ENCODE peak calls at places on chromosomes 2 and 18, in ten cellular contexts. P, B, G, Z, D, R, V, U, X and H are unnamed samples.

GRCh38 chr2:10544252-10544651 is 96.1 kb upstream of the ODC1 start:
- DNase-seq in V (no peak), Z (no peak), G (no peak), B (no peak), X (no peak), D (no peak), P (no peak), U (no peak), R (no peak), H (no peak)

GRCh38 chr2:208466133-208466919 is 59.7 kb downstream of the PTH2R start:
- DNase-seq in R (no peak), V (peak; percentile 39), B (peak; percentile 68), X (no peak), U (peak; percentile 63), D (no peak), P (no peak), G (peak; percentile 30), Z (peak; percentile 0), H (peak; percentile 22)

GRCh38 chr2:168912466-168913170 is 11.5 kb downstream of the G6PC2 start:
- DNase-seq in P (no peak), X (peak; percentile 64), B (peak; percentile 58), G (no peak), V (no peak), Z (peak; percentile 4), U (no peak), D (no peak), R (no peak), H (no peak)

GRCh38 chr18:77087391-77088141 is 45.0 kb downstream of the MBP start:
- DNase-seq in X (peak; percentile 84), D (no peak), B (no peak), U (peak; percentile 37), G (peak; percentile 61), Z (no peak), R (peak; percentile 55), V (peak; percentile 59), P (no peak), H (no peak)

GRCh38 chr2:240199133-240199870 is 58.8 kb upstream of the OTOS start:
- DNase-seq in X (peak; percentile 56), D (no peak), G (no peak), P (no peak), V (no peak), R (no peak), U (no peak), B (no peak), Z (no peak), H (no peak)

GRCh38 chr2:189261431-189261841 is 81.9 kb upstream of the COL5A2 start:
- DNase-seq in V (no peak), U (no peak), Z (peak; percentile 93), R (no peak), B (no peak), D (no peak), G (no peak), P (no peak), X (no peak), H (no peak)

GRCh38 chr2:177889812-177890460 is 182.6 kb downstream of the PDE11A start:
- DNase-seq in G (no peak), X (no peak), V (no peak), P (no peak), B (no peak), Z (no peak), U (no peak), R (no peak), D (no peak), H (no peak)

GRCh38 chr2:235265348-235265965 is 228.4 kb upstream of the AGAP1 start:
- DNase-seq in Z (no peak), R (no peak), V (no peak), U (no peak), D (no peak), X (no peak), B (peak; percentile 74), G (no peak), P (no peak), H (no peak)

GRCh38 chr18:30175621-30176225 is 866.8 kb downstream of the DSC3 start:
- DNase-seq in D (no peak), V (no peak), G (no peak), Z (no peak), R (no peak), P (no peak), U (no peak), X (no peak), B (no peak), H (no peak)

GRCh38 chr2:213119061-213119809 is 32.2 kb downstream of the IKZF2 start:
- DNase-seq in X (no peak), D (peak; percentile 25), U (no peak), Z (peak; percentile 90), B (no peak), R (no peak), G (no peak), P (no peak), V (no peak), H (no peak)

GRCh38 chr2:237955640-237956401 is 11.0 kb upstream of the UBE2F start:
- DNase-seq in U (no peak), D (no peak), P (no peak), X (no peak), G (no peak), Z (no peak), B (no peak), V (no peak), R (no peak), H (no peak)

GRCh38 chr2:105881286-105882136 is 136.8 kb downstream of the NCK2 start:
- DNase-seq in Z (no peak), V (no peak), D (no peak), R (no peak), X (no peak), P (no peak), B (no peak), G (no peak), U (no peak), H (no peak)
- H3K9me3 ChIP-seq in Z (peaks cover 2% of the 10 kb centered on the region), V (no peaks in the 10 kb centered on the region), D (peaks cover 2% of the 10 kb centered on the region), R (no peaks in the 10 kb centered on the region), X (no peaks in the 10 kb centered on the region), P (no peaks in the 10 kb centered on the region), B (no peaks in the 10 kb centered on the region), G (no peaks in the 10 kb centered on the region), U (peaks cover 59% of the 10 kb centered on the region), H (no peaks in the 10 kb centered on the region)

DNA sequence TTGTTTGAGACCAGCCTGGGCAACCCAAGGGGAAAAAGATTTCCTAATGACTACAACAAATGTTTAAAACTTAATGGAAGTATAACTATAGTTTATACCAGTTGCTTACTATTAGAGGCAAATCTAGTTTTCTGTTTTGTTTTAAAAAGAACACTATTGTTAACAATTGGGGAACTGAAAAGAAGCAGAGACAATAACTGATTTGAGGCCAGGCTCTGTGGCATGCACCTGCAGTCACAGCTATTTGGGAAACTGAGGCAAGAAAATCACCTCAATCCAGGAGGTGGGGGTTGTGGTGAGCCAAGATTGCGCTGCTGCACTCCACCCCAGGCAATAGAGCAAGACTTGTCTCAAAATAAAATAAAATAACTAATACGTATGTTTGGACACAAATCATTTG is 28.2 kb upstream of the USP34 start:
- DNase-seq in V (no peak), D (no peak), R (no peak), B (no peak), U (no peak), Z (no peak), G (no peak), P (no peak), X (no peak), H (no peak)
- H3K4me1 ChIP-seq in V (no peaks in the 10 kb centered on the region), D (no peaks in the 10 kb centered on the region), R (no peaks in the 10 kb centered on the region), B (no peaks in the 10 kb centered on the region), U (no peaks in the 10 kb centered on the region), Z (peaks cover 4% of the 10 kb centered on the region), G (no peaks in the 10 kb centered on the region), P (no peaks in the 10 kb centered on the region), X (no peaks in the 10 kb centered on the region), H (peaks cover 2% of the 10 kb centered on the region)

DNA sequence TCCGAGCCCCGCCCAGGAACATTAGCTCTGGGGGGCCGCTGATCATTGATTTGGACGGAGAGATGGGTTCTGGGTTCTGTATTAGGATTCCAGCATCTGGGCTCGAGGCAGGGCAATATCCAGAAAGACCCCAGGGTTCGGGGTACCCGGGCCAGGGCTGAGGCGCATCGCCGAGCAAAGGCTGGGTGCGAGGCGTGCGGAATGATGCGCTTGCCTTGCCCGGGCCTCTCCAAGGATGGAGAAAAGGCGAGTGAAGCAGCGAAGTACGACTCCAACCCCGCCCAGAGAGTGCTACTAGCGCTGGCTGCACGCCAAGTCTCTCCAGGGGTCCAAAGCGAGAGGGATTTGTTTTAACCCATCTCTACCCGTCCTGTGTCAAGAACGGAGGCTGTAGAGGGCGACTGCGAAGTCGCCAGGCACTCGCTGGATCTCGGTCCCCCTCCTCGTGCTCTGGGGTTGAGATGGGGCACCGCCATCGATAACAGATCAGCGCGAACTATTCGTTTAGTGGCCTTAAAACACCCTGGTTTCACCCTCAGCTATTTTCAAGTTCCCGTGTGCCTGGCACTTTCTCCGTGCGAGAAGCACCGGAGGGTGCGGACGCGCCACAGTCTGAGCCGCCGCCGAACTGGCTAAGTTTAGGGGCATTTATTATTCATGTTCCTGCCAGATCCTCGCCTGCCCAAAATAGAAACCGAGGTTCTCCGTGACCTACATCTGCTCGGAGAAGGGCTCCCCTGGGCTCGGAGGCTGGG is 1.9 kb downstream of the ADCYAP1 start:
- DNase-seq in G (no peak), R (no peak), D (no peak), V (no peak), P (no peak), X (no peak), U (no peak), Z (no peak), B (peak; percentile 64), H (no peak)
- H3K4me3 ChIP-seq in G (no peak overlapping the region), R (peak overlapping the region; percentile 19), D (no peak overlapping the region), V (no peak overlapping the region), P (peak overlapping the region; percentile 68), X (no peak overlapping the region), U (no peak overlapping the region), Z (no peak overlapping the region), B (peak overlapping the region; percentile 68), H (no peak overlapping the region)

GRCh38 chr2:124983595-124983994 is 958.5 kb downstream of the CNTNAP5 start:
- DNase-seq in R (no peak), P (no peak), U (no peak), Z (peak; percentile 51), D (no peak), G (no peak), X (no peak), B (no peak), V (no peak), H (no peak)

GRCh38 chr2:124975658-124976057 is 950.6 kb downstream of the CNTNAP5 start:
- DNase-seq in D (no peak), G (no peak), Z (no peak), B (no peak), X (no peak), U (no peak), V (no peak), R (no peak), P (no peak), H (no peak)

GRCh38 chr2:124975224-124975623 is 950.1 kb downstream of the CNTNAP5 start:
- DNase-seq in V (no peak), P (no peak), Z (no peak), D (no peak), U (no peak), B (no peak), G (no peak), R (no peak), X (no peak), H (no peak)

GRCh38 chr2:124973396-124973795 is 948.3 kb downstream of the CNTNAP5 start:
- DNase-seq in U (no peak), X (no peak), B (no peak), D (no peak), P (no peak), V (no peak), G (no peak), Z (no peak), R (no peak), H (no peak)

DNA sequence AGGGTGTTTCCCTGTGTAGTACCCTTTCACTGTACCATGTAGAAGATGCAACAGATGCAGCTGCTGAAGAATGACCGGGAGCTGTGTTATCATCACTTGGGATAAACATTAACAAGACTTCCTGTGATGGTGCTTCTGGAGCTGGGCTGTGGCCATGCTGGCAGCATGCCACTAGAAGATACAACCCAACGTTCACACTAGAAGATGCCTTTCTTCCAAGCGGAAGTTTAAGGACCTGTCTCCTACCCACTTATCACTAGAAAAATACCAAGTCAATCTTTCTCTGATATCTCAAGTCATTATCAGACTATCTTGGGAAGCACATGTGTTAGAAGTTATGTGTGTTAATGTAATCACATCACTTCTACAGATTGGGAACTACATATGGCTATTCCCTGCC is 953.5 kb downstream of the CNTNAP5 start:
- DNase-seq in B (no peak), X (no peak), V (no peak), U (no peak), P (no peak), D (no peak), Z (no peak), R (no peak), G (no peak), H (no peak)
- H3K9me3 ChIP-seq in B (no peaks in the 10 kb centered on the region), X (no peaks in the 10 kb centered on the region), V (no peaks in the 10 kb centered on the region), U (no peaks in the 10 kb centered on the region), P (no peaks in the 10 kb centered on the region), D (no peaks in the 10 kb centered on the region), Z (peaks cover 4% of the 10 kb centered on the region), R (no peaks in the 10 kb centered on the region), G (no peaks in the 10 kb centered on the region), H (no peaks in the 10 kb centered on the region)